ENCODE peak calls at places on chromosomes 13 and 19, in seven cellular contexts. One of them, this sample, is unnamed.

GRCh38 chr13:40228981-40229380 is 437.5 kb downstream of the FOXO1 start:
- DNase-seq in nephron progenitor cell: no peak
- DNase-seq in tibial artery: no peak
- DNase-seq in pancreas: no peak
- DNase-seq in stimulated activated CD4-positive, alpha-beta T cell treated with anti-CD3 and anti-CD28 coated beads, Interleukin-2, amount 100 ng/mL, for 48 hours: no peak
- DNase-seq in activated CD4-positive, CD25-positive, alpha-beta regulatory T cell: no peak
- DNase-seq in epithelial cell of esophagus: no peak
- DNase-seq in this sample: no peak

GRCh38 chr19:39131255-39131755 is 5.7 kb downstream of the PAK4 start:
- DNase-seq in tibial artery: no peak
- DNase-seq in pancreas: no peak
- DNase-seq in nephron progenitor cell: no peak
- DNase-seq in stimulated activated CD4-positive, alpha-beta T cell treated with anti-CD3 and anti-CD28 coated beads, Interleukin-2, amount 100 ng/mL, for 48 hours: no peak
- DNase-seq in epithelial cell of esophagus: peak
- DNase-seq in activated CD4-positive, CD25-positive, alpha-beta regulatory T cell: no peak
- DNase-seq in this sample: no peak

GRCh38 chr13:114077121-114077937 is 55.1 kb downstream of the RASA3 start:
- DNase-seq in nephron progenitor cell: no peak
- DNase-seq in stimulated activated CD4-positive, alpha-beta T cell treated with anti-CD3 and anti-CD28 coated beads, Interleukin-2, amount 100 ng/mL, for 48 hours: no peak
- DNase-seq in pancreas: peak
- DNase-seq in tibial artery: no peak
- DNase-seq in activated CD4-positive, CD25-positive, alpha-beta regulatory T cell: no peak
- DNase-seq in epithelial cell of esophagus: no peak
- DNase-seq in this sample: no peak

GRCh38 chr13:29858667-29859066 is 8.2 kb upstream of the UBL3 start:
- DNase-seq in stimulated activated CD4-positive, alpha-beta T cell treated with anti-CD3 and anti-CD28 coated beads, Interleukin-2, amount 100 ng/mL, for 48 hours: no peak
- DNase-seq in activated CD4-positive, CD25-positive, alpha-beta regulatory T cell: no peak
- DNase-seq in nephron progenitor cell: no peak
- DNase-seq in epithelial cell of esophagus: peak
- DNase-seq in pancreas: no peak
- DNase-seq in tibial artery: no peak
- DNase-seq in this sample: no peak

GRCh38 chr13:75480691-75481175 is 1.2 kb downstream of the TBC1D4 start:
- DNase-seq in pancreas: peak
- DNase-seq in tibial artery: peak
- DNase-seq in activated CD4-positive, CD25-positive, alpha-beta regulatory T cell: no peak
- DNase-seq in stimulated activated CD4-positive, alpha-beta T cell treated with anti-CD3 and anti-CD28 coated beads, Interleukin-2, amount 100 ng/mL, for 48 hours: peak
- DNase-seq in nephron progenitor cell: peak
- DNase-seq in epithelial cell of esophagus: peak
- DNase-seq in this sample: peak

GRCh38 chr19:8325454-8325853 is 4.2 kb downstream of the RPS28 start:
- DNase-seq in stimulated activated CD4-positive, alpha-beta T cell treated with anti-CD3 and anti-CD28 coated beads, Interleukin-2, amount 100 ng/mL, for 48 hours: no peak
- DNase-seq in activated CD4-positive, CD25-positive, alpha-beta regulatory T cell: no peak
- DNase-seq in pancreas: no peak
- DNase-seq in tibial artery: no peak
- DNase-seq in nephron progenitor cell: no peak
- DNase-seq in epithelial cell of esophagus: no peak
- DNase-seq in this sample: no peak

GRCh38 chr13:96617528-96617927 is 376.7 kb downstream of the OXGR1 start:
- DNase-seq in nephron progenitor cell: no peak
- DNase-seq in stimulated activated CD4-positive, alpha-beta T cell treated with anti-CD3 and anti-CD28 coated beads, Interleukin-2, amount 100 ng/mL, for 48 hours: no peak
- DNase-seq in tibial artery: no peak
- DNase-seq in epithelial cell of esophagus: no peak
- DNase-seq in pancreas: no peak
- DNase-seq in activated CD4-positive, CD25-positive, alpha-beta regulatory T cell: no peak
- DNase-seq in this sample: no peak

GRCh38 chr13:95301135-95301946 is at the start of gene ABCC4:
- DNase-seq in nephron progenitor cell: peak
- DNase-seq in pancreas: peak
- DNase-seq in epithelial cell of esophagus: peak
- DNase-seq in stimulated activated CD4-positive, alpha-beta T cell treated with anti-CD3 and anti-CD28 coated beads, Interleukin-2, amount 100 ng/mL, for 48 hours: peak
- DNase-seq in tibial artery: peak
- DNase-seq in activated CD4-positive, CD25-positive, alpha-beta regulatory T cell: peak
- DNase-seq in this sample: peak

GRCh38 chr19:15330801-15331418 is 1.4 kb downstream of the BRD4 start:
- DNase-seq in pancreas: no peak
- DNase-seq in activated CD4-positive, CD25-positive, alpha-beta regulatory T cell: no peak
- DNase-seq in tibial artery: no peak
- DNase-seq in stimulated activated CD4-positive, alpha-beta T cell treated with anti-CD3 and anti-CD28 coated beads, Interleukin-2, amount 100 ng/mL, for 48 hours: no peak
- DNase-seq in epithelial cell of esophagus: peak
- DNase-seq in nephron progenitor cell: no peak
- DNase-seq in this sample: no peak

GRCh38 chr19:54281008-54281728 is at the start of gene LILRB2:
- DNase-seq in stimulated activated CD4-positive, alpha-beta T cell treated with anti-CD3 and anti-CD28 coated beads, Interleukin-2, amount 100 ng/mL, for 48 hours: no peak
- DNase-seq in epithelial cell of esophagus: no peak
- DNase-seq in pancreas: no peak
- DNase-seq in tibial artery: peak
- DNase-seq in nephron progenitor cell: no peak
- DNase-seq in activated CD4-positive, CD25-positive, alpha-beta regulatory T cell: no peak
- DNase-seq in this sample: no peak

GRCh38 chr13:113915012-113915763 is 51.3 kb upstream of the GAS6 start:
- DNase-seq in pancreas: peak
- DNase-seq in nephron progenitor cell: no peak
- DNase-seq in stimulated activated CD4-positive, alpha-beta T cell treated with anti-CD3 and anti-CD28 coated beads, Interleukin-2, amount 100 ng/mL, for 48 hours: no peak
- DNase-seq in epithelial cell of esophagus: no peak
- DNase-seq in activated CD4-positive, CD25-positive, alpha-beta regulatory T cell: no peak
- DNase-seq in tibial artery: no peak
- DNase-seq in this sample: no peak

GRCh38 chr13:59318320-59318930 is 845.3 kb downstream of the DIAPH3 start:
- DNase-seq in epithelial cell of esophagus: peak
- DNase-seq in pancreas: peak
- DNase-seq in nephron progenitor cell: peak
- DNase-seq in tibial artery: peak
- DNase-seq in activated CD4-positive, CD25-positive, alpha-beta regulatory T cell: peak
- DNase-seq in stimulated activated CD4-positive, alpha-beta T cell treated with anti-CD3 and anti-CD28 coated beads, Interleukin-2, amount 100 ng/mL, for 48 hours: peak
- DNase-seq in this sample: peak

GRCh38 chr13:39561971-39562370 is 41.0 kb downstream of the LHFPL6 start:
- DNase-seq in activated CD4-positive, CD25-positive, alpha-beta regulatory T cell: no peak
- DNase-seq in epithelial cell of esophagus: peak
- DNase-seq in nephron progenitor cell: no peak
- DNase-seq in stimulated activated CD4-positive, alpha-beta T cell treated with anti-CD3 and anti-CD28 coated beads, Interleukin-2, amount 100 ng/mL, for 48 hours: no peak
- DNase-seq in tibial artery: no peak
- DNase-seq in pancreas: no peak
- DNase-seq in this sample: no peak

GRCh38 chr13:31051999-31052398 is 109.7 kb downstream of the HSPH1 start:
- DNase-seq in tibial artery: no peak
- DNase-seq in pancreas: no peak
- DNase-seq in activated CD4-positive, CD25-positive, alpha-beta regulatory T cell: no peak
- DNase-seq in epithelial cell of esophagus: no peak
- DNase-seq in stimulated activated CD4-positive, alpha-beta T cell treated with anti-CD3 and anti-CD28 coated beads, Interleukin-2, amount 100 ng/mL, for 48 hours: no peak
- DNase-seq in nephron progenitor cell: no peak
- DNase-seq in this sample: no peak

GRCh38 chr13:53004605-53005004 is 24.0 kb upstream of the OLFM4 start:
- DNase-seq in activated CD4-positive, CD25-positive, alpha-beta regulatory T cell: no peak
- DNase-seq in nephron progenitor cell: no peak
- DNase-seq in stimulated activated CD4-positive, alpha-beta T cell treated with anti-CD3 and anti-CD28 coated beads, Interleukin-2, amount 100 ng/mL, for 48 hours: no peak
- DNase-seq in epithelial cell of esophagus: no peak
- DNase-seq in tibial artery: no peak
- DNase-seq in pancreas: no peak
- DNase-seq in this sample: no peak

GRCh38 chr13:36787181-36787580 is 31.8 kb upstream of the RFXAP start:
- DNase-seq in nephron progenitor cell: no peak
- DNase-seq in activated CD4-positive, CD25-positive, alpha-beta regulatory T cell: no peak
- DNase-seq in epithelial cell of esophagus: peak
- DNase-seq in pancreas: no peak
- DNase-seq in stimulated activated CD4-positive, alpha-beta T cell treated with anti-CD3 and anti-CD28 coated beads, Interleukin-2, amount 100 ng/mL, for 48 hours: no peak
- DNase-seq in tibial artery: no peak
- DNase-seq in this sample: no peak

GRCh38 chr19:14004619-14005380 is 1.3 kb downstream of the RFX1 start:
- DNase-seq in pancreas: no peak
- DNase-seq in epithelial cell of esophagus: no peak
- DNase-seq in stimulated activated CD4-positive, alpha-beta T cell treated with anti-CD3 and anti-CD28 coated beads, Interleukin-2, amount 100 ng/mL, for 48 hours: no peak
- DNase-seq in tibial artery: peak
- DNase-seq in activated CD4-positive, CD25-positive, alpha-beta regulatory T cell: no peak
- DNase-seq in nephron progenitor cell: no peak
- DNase-seq in this sample: peak

GRCh38 chr19:8257052-8257443 is 47.9 kb downstream of the CERS4 start:
- DNase-seq in stimulated activated CD4-positive, alpha-beta T cell treated with anti-CD3 and anti-CD28 coated beads, Interleukin-2, amount 100 ng/mL, for 48 hours: no peak
- DNase-seq in tibial artery: no peak
- DNase-seq in activated CD4-positive, CD25-positive, alpha-beta regulatory T cell: no peak
- DNase-seq in epithelial cell of esophagus: no peak
- DNase-seq in nephron progenitor cell: no peak
- DNase-seq in pancreas: no peak
- DNase-seq in this sample: no peak

GRCh38 chr19:40659116-40659515 is 31.3 kb downstream of the NUMBL start:
- DNase-seq in tibial artery: no peak
- DNase-seq in nephron progenitor cell: no peak
- DNase-seq in epithelial cell of esophagus: no peak
- DNase-seq in pancreas: no peak
- DNase-seq in activated CD4-positive, CD25-positive, alpha-beta regulatory T cell: no peak
- DNase-seq in stimulated activated CD4-positive, alpha-beta T cell treated with anti-CD3 and anti-CD28 coated beads, Interleukin-2, amount 100 ng/mL, for 48 hours: no peak
- DNase-seq in this sample: no peak

GRCh38 chr13:27118428-27119054 is 53.1 kb downstream of the USP12 start:
- DNase-seq in stimulated activated CD4-positive, alpha-beta T cell treated with anti-CD3 and anti-CD28 coated beads, Interleukin-2, amount 100 ng/mL, for 48 hours: no peak
- DNase-seq in nephron progenitor cell: no peak
- DNase-seq in activated CD4-positive, CD25-positive, alpha-beta regulatory T cell: no peak
- DNase-seq in epithelial cell of esophagus: no peak
- DNase-seq in pancreas: no peak
- DNase-seq in tibial artery: no peak
- DNase-seq in this sample: no peak

GRCh38 chr13:43132228-43132627 is 108.8 kb downstream of the DNAJC15 start:
- DNase-seq in nephron progenitor cell: no peak
- DNase-seq in stimulated activated CD4-positive, alpha-beta T cell treated with anti-CD3 and anti-CD28 coated beads, Interleukin-2, amount 100 ng/mL, for 48 hours: no peak
- DNase-seq in epithelial cell of esophagus: peak
- DNase-seq in pancreas: no peak
- DNase-seq in activated CD4-positive, CD25-positive, alpha-beta regulatory T cell: no peak
- DNase-seq in tibial artery: no peak
- DNase-seq in this sample: peak

GRCh38 chr13:34522818-34523217 is 419.3 kb upstream of the NBEA start:
- DNase-seq in pancreas: no peak
- DNase-seq in tibial artery: no peak
- DNase-seq in epithelial cell of esophagus: no peak
- DNase-seq in activated CD4-positive, CD25-positive, alpha-beta regulatory T cell: no peak
- DNase-seq in stimulated activated CD4-positive, alpha-beta T cell treated with anti-CD3 and anti-CD28 coated beads, Interleukin-2, amount 100 ng/mL, for 48 hours: no peak
- DNase-seq in nephron progenitor cell: no peak
- DNase-seq in this sample: no peak

GRCh38 chr19:49636230-49636932 is 3.6 kb downstream of the RRAS start:
- DNase-seq in activated CD4-positive, CD25-positive, alpha-beta regulatory T cell: no peak
- DNase-seq in pancreas: no peak
- DNase-seq in nephron progenitor cell: peak
- DNase-seq in epithelial cell of esophagus: no peak
- DNase-seq in stimulated activated CD4-positive, alpha-beta T cell treated with anti-CD3 and anti-CD28 coated beads, Interleukin-2, amount 100 ng/mL, for 48 hours: no peak
- DNase-seq in tibial artery: no peak
- DNase-seq in this sample: no peak

GRCh38 chr19:38404858-38405257 is 2.0 kb downstream of the FAM98C start:
- DNase-seq in stimulated activated CD4-positive, alpha-beta T cell treated with anti-CD3 and anti-CD28 coated beads, Interleukin-2, amount 100 ng/mL, for 48 hours: no peak
- DNase-seq in epithelial cell of esophagus: no peak
- DNase-seq in activated CD4-positive, CD25-positive, alpha-beta regulatory T cell: no peak
- DNase-seq in nephron progenitor cell: no peak
- DNase-seq in pancreas: no peak
- DNase-seq in tibial artery: no peak
- DNase-seq in this sample: no peak

GRCh38 chr19:31338069-31338767 is 11.0 kb downstream of the TSHZ3 start:
- DNase-seq in tibial artery: peak
- DNase-seq in activated CD4-positive, CD25-positive, alpha-beta regulatory T cell: no peak
- DNase-seq in pancreas: no peak
- DNase-seq in stimulated activated CD4-positive, alpha-beta T cell treated with anti-CD3 and anti-CD28 coated beads, Interleukin-2, amount 100 ng/mL, for 48 hours: no peak
- DNase-seq in nephron progenitor cell: peak
- DNase-seq in epithelial cell of esophagus: peak
- DNase-seq in this sample: peak